ENCODE peak calls at places on chromosomes 1 and 21, in four cellular contexts. P is uterus, L is fibroblast of lung, H is thoracic aorta. B is an unnamed sample.
A peak's percentile ranks its signal among the peaks of the same experiment; 100 is the strongest.

GRCh38 chr1:99365121-99365520 is 100.8 kb downstream of the PLPPR4 start:
- DNase-seq in P (no peak), L (no peak), H (no peak), B (no peak)

GRCh38 chr1:172966844-172967540 is 83.7 kb downstream of the TNFSF18 start:
- DNase-seq in P (no peak), L (peak; percentile 60), H (no peak), B (no peak)

GRCh38 chr1:217078010-217078704 is 354.9 kb upstream of the ESRRG start:
- DNase-seq in P (no peak), L (peak; percentile 35), H (no peak), B (no peak)

GRCh38 chr1:55284856-55285255 is 69.7 kb upstream of the USP24 start:
- DNase-seq in P (peak; percentile 54), L (peak; percentile 32), H (no peak), B (peak; percentile 59)

GRCh38 chr1:169160845-169161511 is 54.5 kb downstream of the ATP1B1 start:
- DNase-seq in P (peak; percentile 82), L (peak; percentile 67), H (no peak), B (no peak)

GRCh38 chr1:97192872-97193572 is 471.4 kb downstream of the PTBP2 start:
- DNase-seq in P (no peak), L (peak; percentile 98), H (no peak), B (no peak)

GRCh38 chr1:211541715-211542477 is 37.1 kb downstream of the SLC30A1 start:
- DNase-seq in P (no peak), L (peak; percentile 43), H (no peak), B (peak; percentile 52)

GRCh38 chr1:208604295-208604694 is 360.1 kb upstream of the PLXNA2 start:
- DNase-seq in P (no peak), L (peak; percentile 26), H (no peak), B (no peak)

GRCh38 chr1:222009105-222009730 is 267.3 kb upstream of the DUSP10 start:
- DNase-seq in P (no peak), L (no peak), H (no peak), B (no peak)

GRCh38 chr1:225427249-225428065 is at the start of gene LBR:
- DNase-seq in P (peak; percentile 42), L (peak; percentile 42), H (no peak), B (peak; percentile 76)

GRCh38 chr1:226634156-226634588 is 85.6 kb downstream of the STUM start:
- DNase-seq in P (peak; percentile 87), L (peak; percentile 44), H (no peak), B (peak; percentile 87)

GRCh38 chr1:204424621-204425020 is 13.0 kb upstream of the PPP1R15B start:
- DNase-seq in P (peak; percentile 12), L (no peak), H (no peak), B (no peak)
- H3K4me1 ChIP-seq in P (no peaks in the 10 kb centered on the region), L (peaks cover 5% of the 10 kb centered on the region), H (no peaks in the 10 kb centered on the region), B (no peaks in the 10 kb centered on the region)

GRCh38 chr1:112673589-112674439 is 645 bp upstream of the MOV10 start:
- DNase-seq in P (no peak), L (peak; percentile 65), H (no peak), B (no peak)
- H3K4me1 ChIP-seq in P (peaks cover 4% of the 10 kb centered on the region), L (peaks cover 10% of the 10 kb centered on the region), H (peaks cover 11% of the 10 kb centered on the region), B (peaks cover 9% of the 10 kb centered on the region)

GRCh38 chr1:109620396-109620817 is 770 bp downstream of the AMPD2 start:
- DNase-seq in P (peak; percentile 49), L (peak; percentile 61), H (no peak), B (peak; percentile 67)
- H3K4me1 ChIP-seq in P (no peaks in the 10 kb centered on the region), L (peaks cover 24% of the 10 kb centered on the region), H (peaks cover 29% of the 10 kb centered on the region), B (peaks cover 21% of the 10 kb centered on the region)

DNA sequence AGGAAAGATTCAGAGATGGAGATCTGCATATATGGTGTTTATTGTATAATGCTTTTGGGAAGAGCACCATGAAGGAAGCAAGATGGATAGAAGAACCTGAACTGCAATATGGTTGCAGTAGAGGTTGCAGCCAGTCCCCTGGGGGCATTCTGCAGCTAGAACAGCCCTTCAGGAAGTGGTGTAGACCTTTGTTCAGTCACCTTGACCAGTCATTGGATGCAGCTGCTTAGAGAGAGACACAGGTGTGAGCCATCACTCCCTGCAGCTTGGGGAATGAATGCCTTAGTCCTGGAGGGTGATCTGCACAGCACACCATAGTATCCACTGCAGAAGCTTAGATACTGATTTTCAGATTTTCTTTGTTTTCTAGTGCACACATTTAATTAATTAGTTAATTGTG is 42.3 kb downstream of the NEK7 start:
- DNase-seq in P (no peak), L (no peak), H (no peak), B (no peak)
- H3K4me1 ChIP-seq in P (no peaks in the 10 kb centered on the region), L (peaks cover 3% of the 10 kb centered on the region), H (peaks cover 36% of the 10 kb centered on the region), B (no peaks in the 10 kb centered on the region)

DNA sequence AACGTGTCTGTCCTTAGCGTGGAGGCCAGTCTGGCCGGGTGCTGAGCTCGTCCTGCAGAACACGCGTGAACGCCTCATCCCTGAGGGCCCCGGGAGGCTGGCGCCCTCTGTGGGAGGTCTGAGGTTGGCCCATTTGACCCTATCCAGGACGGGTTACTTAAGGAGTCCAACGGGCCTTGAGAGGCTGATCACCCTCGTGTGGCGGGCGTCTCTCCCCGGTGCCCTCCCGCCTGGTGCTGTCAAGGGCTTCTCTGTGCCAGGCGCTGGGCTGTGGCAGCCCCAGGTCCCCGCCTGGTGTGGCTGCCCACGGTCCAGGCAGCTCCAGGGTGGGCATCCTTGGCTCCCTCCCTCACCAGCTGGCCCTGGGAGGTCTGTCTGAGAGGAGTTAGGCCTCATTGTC is 9.7 kb downstream of the SKI start:
- DNase-seq in P (no peak), L (no peak), H (no peak), B (no peak)
- H3K4me1 ChIP-seq in P (peaks cover 34% of the 10 kb centered on the region), L (peaks cover 27% of the 10 kb centered on the region), H (peaks cover 89% of the 10 kb centered on the region), B (peaks cover 69% of the 10 kb centered on the region)

DNA sequence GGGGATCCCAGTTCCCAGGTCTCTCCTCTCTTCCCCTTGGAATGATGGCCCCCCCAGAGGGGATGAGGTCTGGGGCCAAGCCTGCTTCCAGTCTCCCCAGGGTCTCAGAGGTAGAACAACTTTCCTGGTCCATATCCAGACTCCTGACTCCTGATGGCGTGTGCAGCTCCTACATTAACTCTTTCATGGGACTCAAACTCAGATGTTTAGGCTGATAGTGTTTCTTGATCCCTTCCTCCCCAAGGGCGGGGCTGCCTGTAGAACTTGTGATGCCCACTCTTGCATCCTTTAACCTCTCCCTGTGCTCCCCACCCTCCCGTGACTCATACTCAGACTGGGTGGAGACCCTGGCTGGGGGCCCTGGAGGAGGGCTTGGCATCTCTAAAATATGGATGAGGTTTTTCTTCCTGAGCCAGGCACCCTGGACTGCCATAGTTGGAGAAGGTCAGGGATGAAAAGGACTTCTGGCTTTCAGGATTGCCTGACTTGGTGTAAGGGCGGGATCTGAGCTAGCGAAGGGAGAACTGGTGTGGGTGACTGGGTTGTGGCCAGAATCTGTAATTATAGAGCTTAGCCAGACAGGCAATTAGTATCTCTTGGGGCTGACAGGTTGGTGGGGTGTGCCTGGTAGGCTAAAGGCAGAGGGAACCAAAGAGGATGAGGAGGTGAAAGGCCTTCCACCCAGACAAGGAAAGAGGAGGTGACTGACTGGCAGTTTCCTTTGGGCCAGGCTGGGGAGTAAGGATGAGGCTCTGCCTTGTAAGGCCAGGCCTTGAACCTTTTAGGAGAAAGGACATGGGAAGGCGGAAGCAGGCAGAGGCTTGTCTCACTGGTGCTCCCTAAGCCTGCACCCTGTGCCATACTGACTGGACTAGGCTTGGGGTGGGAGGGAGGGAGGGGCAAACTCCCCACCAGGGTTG is 1.5 kb downstream of the ATP8B2 start:
- DNase-seq in P (peak; percentile 81), L (peak; percentile 83), H (peak; percentile 88), B (no peak)
- H3K4me1 ChIP-seq in P (peaks cover 14% of the 10 kb centered on the region), L (peaks cover 26% of the 10 kb centered on the region), H (peaks cover 24% of the 10 kb centered on the region), B (peaks cover 32% of the 10 kb centered on the region)

DNA sequence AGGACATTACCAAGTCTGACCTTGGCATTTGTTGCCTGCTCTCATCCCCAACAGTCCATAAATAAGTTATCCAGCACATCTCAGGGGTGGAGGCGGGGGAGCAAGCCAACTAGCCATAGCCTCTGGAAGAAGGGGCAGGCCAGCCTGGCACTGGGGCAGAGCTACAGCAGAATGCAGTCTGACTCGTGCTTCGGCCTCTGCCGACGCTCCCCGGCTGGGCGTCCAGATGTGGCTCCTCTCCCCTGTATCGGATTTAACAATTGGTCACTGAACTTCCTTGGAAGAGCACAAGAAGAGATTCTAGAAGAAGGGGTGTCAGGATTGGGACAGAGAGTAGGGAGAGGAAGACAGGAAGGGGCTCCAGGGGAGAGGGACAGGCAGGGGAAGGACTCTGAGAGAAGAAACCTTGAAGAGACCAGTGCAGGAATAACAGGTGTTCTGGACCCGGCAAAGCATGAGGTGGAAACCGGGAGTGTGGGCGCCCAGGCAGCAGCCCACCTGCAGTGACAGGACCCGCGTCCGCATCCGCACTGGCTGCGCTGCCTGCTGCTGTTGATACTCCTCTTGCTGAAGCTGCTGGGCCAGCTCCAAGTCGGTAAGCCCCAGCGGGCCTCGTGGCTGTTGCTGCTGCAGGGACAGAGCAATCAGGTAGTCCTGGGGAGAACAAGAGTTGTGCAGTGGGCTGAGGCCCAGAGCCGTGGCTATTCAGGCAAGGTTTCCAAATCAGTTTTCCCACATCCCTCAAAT is 9.4 kb downstream of the MINDY1 start:
- DNase-seq in P (no peak), L (no peak), H (no peak), B (no peak)
- H3K4me1 ChIP-seq in P (peaks cover 7% of the 10 kb centered on the region), L (no peaks in the 10 kb centered on the region), H (no peaks in the 10 kb centered on the region), B (no peaks in the 10 kb centered on the region)

GRCh38 chr1:61120998-61121397 is 38.6 kb downstream of the NFIA start:
- DNase-seq in P (peak; percentile 32), L (no peak), H (no peak), B (no peak)
- H3K4me1 ChIP-seq in P (peaks cover 5% of the 10 kb centered on the region), L (no peaks in the 10 kb centered on the region), H (peaks cover 33% of the 10 kb centered on the region), B (peaks cover 8% of the 10 kb centered on the region)

DNA sequence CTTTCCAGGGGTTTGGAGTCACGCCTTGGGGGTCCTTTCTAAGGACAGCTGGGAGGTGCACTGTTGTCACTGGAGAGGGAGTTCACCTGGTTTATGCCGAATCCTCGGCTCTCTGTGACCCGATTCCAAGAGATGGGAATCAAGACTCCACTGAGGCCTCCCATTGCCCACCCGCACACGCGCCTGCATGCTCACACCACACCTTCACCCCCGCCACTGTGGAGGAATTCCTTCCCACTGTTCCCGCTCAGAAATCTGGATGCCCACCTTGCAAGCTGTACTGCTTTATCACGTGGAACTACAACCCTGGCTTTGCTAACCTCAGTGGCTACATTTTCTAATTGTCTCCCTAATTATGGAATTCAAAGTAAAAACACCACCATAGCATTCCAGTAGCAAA is 29.2 kb downstream of the PGBD5 start:
- DNase-seq in P (no peak), L (no peak), H (no peak), B (no peak)
- H3K4me1 ChIP-seq in P (no peaks in the 10 kb centered on the region), L (no peaks in the 10 kb centered on the region), H (no peaks in the 10 kb centered on the region), B (no peaks in the 10 kb centered on the region)

DNA sequence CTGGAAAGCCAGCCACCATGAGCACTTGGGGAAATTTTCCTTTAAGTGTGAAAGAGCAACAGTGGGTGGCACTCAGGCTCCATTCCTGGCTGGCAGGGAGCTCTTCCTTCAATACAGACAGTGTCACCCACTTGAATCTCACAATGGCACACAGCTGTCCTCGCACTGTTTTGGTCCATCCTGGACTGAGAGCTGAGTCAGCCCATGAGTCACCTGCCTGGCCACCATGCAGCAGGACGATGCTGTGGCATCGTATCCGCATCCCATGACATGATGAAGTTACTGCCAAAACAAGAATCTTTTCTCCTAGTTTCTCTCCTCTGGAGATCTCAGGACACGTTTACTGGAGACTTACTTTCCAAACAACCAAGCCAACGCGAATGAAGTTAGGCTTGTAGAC is 6.0 kb downstream of the TMPRSS2 start:
- DNase-seq in P (no peak), L (peak; percentile 20), H (no peak), B (no peak)
- H3K4me1 ChIP-seq in P (no peaks in the 10 kb centered on the region), L (no peaks in the 10 kb centered on the region), H (no peaks in the 10 kb centered on the region), B (peaks cover 22% of the 10 kb centered on the region)

B was measured in mucosa of descending colon.